ENCODE peak calls at places on chromosomes 12 and 14, in four cellular contexts. One of them, this sample, is unnamed.

GRCh38 chr12:57268264-57268663 is 17.3 kb upstream of the STAC3 start:
- DNase-seq in GM12878: no peak
- DNase-seq in K562: no peak
- DNase-seq in HepG2: no peak
- DNase-seq in this sample: no peak

GRCh38 chr12:60148831-60149230 is 553.0 kb downstream of the SLC16A7 start:
- DNase-seq in K562: no peak
- DNase-seq in HepG2: no peak
- DNase-seq in GM12878: no peak
- DNase-seq in this sample: no peak

GRCh38 chr14:36662543-36663403 is 1.1 kb downstream of the PAX9 start:
- DNase-seq in K562: peak; percentile 12
- DNase-seq in GM12878: no peak
- DNase-seq in HepG2: no peak
- DNase-seq in this sample: peak; percentile 77

GRCh38 chr12:79964100-79964627 is 29.3 kb upstream of the PPP1R12A start:
- DNase-seq in HepG2: no peak
- DNase-seq in K562: no peak
- DNase-seq in GM12878: no peak
- DNase-seq in this sample: no peak

GRCh38 chr14:53851394-53852056 is 105.1 kb downstream of the BMP4 start:
- DNase-seq in HepG2: peak; percentile 78
- DNase-seq in GM12878: no peak
- DNase-seq in K562: no peak
- DNase-seq in this sample: no peak

GRCh38 chr14:32397871-32398640 is 69.0 kb downstream of the AKAP6 start:
- DNase-seq in K562: no peak
- DNase-seq in GM12878: no peak
- DNase-seq in HepG2: no peak
- DNase-seq in this sample: no peak

GRCh38 chr12:13337786-13338185 is 141.3 kb downstream of the EMP1 start:
- DNase-seq in K562: no peak
- DNase-seq in HepG2: no peak
- DNase-seq in GM12878: no peak
- DNase-seq in this sample: no peak

GRCh38 chr12:27178251-27178650 is 65.8 kb upstream of the STK38L start:
- DNase-seq in GM12878: no peak
- DNase-seq in K562: no peak
- DNase-seq in HepG2: no peak
- DNase-seq in this sample: no peak

GRCh38 chr14:103201801-103202200 is 78.5 kb downstream of the TNFAIP2 start:
- DNase-seq in HepG2: no peak
- DNase-seq in GM12878: no peak
- DNase-seq in K562: no peak
- DNase-seq in this sample: no peak

GRCh38 chr14:64123241-64123956 is 170.8 kb downstream of the ESR2 start:
- DNase-seq in GM12878: no peak
- DNase-seq in K562: no peak
- DNase-seq in HepG2: no peak
- DNase-seq in this sample: no peak

GRCh38 chr14:64465208-64465821 is at the start of gene AKAP5:
- DNase-seq in K562: peak; percentile 88
- DNase-seq in GM12878: no peak
- DNase-seq in HepG2: peak; percentile 46
- DNase-seq in this sample: peak; percentile 91

GRCh38 chr12:6567112-6567680 is 895 bp downstream of the NOP2 start:
- DNase-seq in HepG2: no peak
- DNase-seq in K562: no peak
- DNase-seq in GM12878: no peak
- DNase-seq in this sample: no peak

GRCh38 chr12:55492078-55492477 is at the start of gene OR6C68:
- DNase-seq in GM12878: no peak
- DNase-seq in K562: no peak
- DNase-seq in HepG2: no peak
- DNase-seq in this sample: no peak

GRCh38 chr14:101372494-101372813 is 188.8 kb upstream of the DIO3 start:
- DNase-seq in K562: no peak
- DNase-seq in HepG2: no peak
- DNase-seq in GM12878: no peak
- DNase-seq in this sample: no peak

GRCh38 chr14:96274122-96274910 is 18.3 kb downstream of the BDKRB1 start:
- DNase-seq in K562: no peak
- DNase-seq in GM12878: no peak
- DNase-seq in HepG2: no peak
- DNase-seq in this sample: no peak

GRCh38 chr14:28742171-28742846 is 24.3 kb upstream of the FOXG1 start:
- DNase-seq in K562: no peak
- DNase-seq in GM12878: no peak
- DNase-seq in HepG2: no peak
- DNase-seq in this sample: no peak

GRCh38 chr12:99131761-99132199 is 486.7 kb downstream of the APAF1 start:
- DNase-seq in HepG2: no peak
- DNase-seq in GM12878: no peak
- DNase-seq in K562: no peak
- DNase-seq in this sample: peak; percentile 88

DNA sequence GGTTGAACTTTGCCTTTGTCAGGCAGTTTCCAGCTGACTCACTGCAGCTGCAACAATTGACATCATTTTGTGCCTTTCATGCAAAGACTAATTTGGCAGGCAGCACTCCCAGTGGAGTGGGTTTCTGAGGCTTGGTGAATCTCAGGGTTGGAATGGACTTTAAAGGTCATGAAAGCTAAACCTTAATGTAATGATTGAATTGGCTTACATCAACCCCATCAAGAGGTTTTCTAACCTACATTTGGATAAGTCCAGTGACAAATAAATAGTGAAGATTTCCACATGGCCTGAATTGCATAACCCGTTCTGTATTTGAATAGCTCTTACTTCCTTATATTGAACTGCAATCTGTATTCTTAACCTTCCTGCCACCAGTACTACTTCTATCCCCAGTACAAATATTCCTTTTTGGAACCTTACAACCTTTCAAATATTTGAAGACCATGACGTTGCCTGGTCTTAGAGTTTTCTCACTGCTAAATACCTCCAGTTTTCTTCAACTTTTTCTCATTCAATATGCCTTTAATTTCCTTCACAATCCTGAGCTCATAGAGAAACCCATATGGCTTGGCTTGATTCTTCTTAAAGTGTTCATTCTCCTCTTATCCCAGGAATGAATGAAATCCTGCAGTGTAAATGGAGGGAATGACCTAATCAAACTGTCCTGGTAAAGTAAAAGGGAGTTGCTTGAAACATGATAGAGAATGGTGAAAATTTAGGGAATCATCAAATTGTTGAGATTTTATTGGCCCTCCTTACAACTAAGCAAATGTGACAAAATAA is 168.1 kb upstream of the NOVA1 start:
- DNase-seq in K562: no peak
- DNase-seq in HepG2: no peak
- DNase-seq in GM12878: no peak
- DNase-seq in this sample: no peak
- TF ChIP-seq JUNB in K562: no peak
- TF ChIP-seq JUNB in HepG2: no peak
- TF ChIP-seq JUNB in GM12878: no peak
- TF ChIP-seq JUNB in this sample: no peak

GRCh38 chr12:3191450-3191849 is 114.3 kb downstream of the TSPAN9 start:
- DNase-seq in HepG2: no peak
- DNase-seq in GM12878: no peak
- DNase-seq in K562: no peak
- DNase-seq in this sample: no peak
- TF ChIP-seq POLR2AphosphoS5 in HepG2: no peak
- TF ChIP-seq POLR2AphosphoS5 in GM12878: no peak
- TF ChIP-seq POLR2AphosphoS5 in K562: no peak
- TF ChIP-seq POLR2AphosphoS5 in this sample: no peak

DNA sequence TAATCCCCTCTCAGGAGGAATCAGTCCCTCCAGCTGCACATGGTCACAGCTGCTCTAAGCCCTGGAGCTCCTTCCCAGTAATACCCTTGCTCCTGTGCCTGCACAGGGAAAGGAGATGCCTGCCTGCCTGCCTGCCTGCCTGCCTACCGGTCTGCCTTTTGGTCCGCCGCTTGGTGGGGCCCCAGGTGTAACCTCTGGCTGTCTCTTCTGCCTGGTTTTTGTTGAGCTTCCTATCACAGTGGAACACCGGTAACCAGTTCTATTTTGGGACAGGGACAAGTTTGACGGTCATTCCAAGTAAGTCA is 99.8 kb downstream of the DAD1 start:
- DNase-seq in K562: no peak
- DNase-seq in HepG2: no peak
- DNase-seq in GM12878: no peak
- DNase-seq in this sample: no peak
- H3K4me1 ChIP-seq in K562: no peaks in the 10 kb centered on the region
- H3K4me1 ChIP-seq in HepG2: no peaks in the 10 kb centered on the region
- H3K4me1 ChIP-seq in GM12878: peaks cover 87% of the 10 kb centered on the region
- H3K4me1 ChIP-seq in this sample: peaks cover 15% of the 10 kb centered on the region

DNA sequence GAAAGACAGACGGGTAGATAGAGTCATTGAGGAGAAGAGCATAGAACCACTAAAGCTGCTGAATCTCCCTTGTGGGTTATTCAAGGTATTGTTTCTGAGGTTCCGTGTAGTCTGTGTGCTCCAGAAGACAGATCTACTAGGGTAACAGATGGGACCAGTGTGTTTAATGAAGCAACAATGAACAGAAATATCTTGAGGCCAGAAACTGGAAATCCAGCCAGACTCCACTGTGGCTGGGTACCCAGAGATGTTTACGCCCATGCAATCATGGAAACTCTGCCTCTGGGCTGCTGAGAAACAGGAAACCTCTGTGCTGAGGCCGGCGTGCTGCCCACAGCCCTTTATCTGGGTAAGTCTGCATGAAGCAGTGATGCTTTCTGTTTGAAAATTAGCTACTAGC is 8.3 kb downstream of the PROX2 start:
- DNase-seq in K562: no peak
- DNase-seq in GM12878: no peak
- DNase-seq in HepG2: no peak
- DNase-seq in this sample: no peak
- TF ChIP-seq JUNB in K562: no peak
- TF ChIP-seq JUNB in GM12878: no peak
- TF ChIP-seq JUNB in HepG2: no peak
- TF ChIP-seq JUNB in this sample: no peak

GRCh38 chr14:22598896-22599244 is 770 bp downstream of the ABHD4 start:
- DNase-seq in HepG2: peak; percentile 82
- DNase-seq in K562: peak; percentile 55
- DNase-seq in GM12878: no peak
- DNase-seq in this sample: peak; percentile 73
- TF ChIP-seq POLR2AphosphoS5 in HepG2: no peak
- TF ChIP-seq POLR2AphosphoS5 in K562: no peak
- TF ChIP-seq POLR2AphosphoS5 in GM12878: no peak
- TF ChIP-seq POLR2AphosphoS5 in this sample: no peak